ENCODE peak calls at places on chromosomes 6 and 20, in four cellular contexts. K is hippocampal formation; N is CD8-positive, alpha-beta T cell; O is stimulated activated CD8-positive, alpha-beta memory T cell treated with anti-CD3 and anti-CD28 coated beads, Interleukin-7, amount 100 ng/mL, for 48 hours. T is an unnamed sample.

GRCh38 chr6:134636221-134636830 is 313.6 kb downstream of the ALDH8A1 start:
- DNase-seq in N (no peak), K (no peak), O (no peak), T (no peak)

GRCh38 chr6:33578164-33578563 is 1.9 kb downstream of the BAK1 start:
- DNase-seq in O (no peak), N (no peak), K (no peak), T (no peak)

GRCh38 chr20:63163596-63164560 is 52.1 kb downstream of the YTHDF1 start:
- DNase-seq in K (peak), N (no peak), O (no peak), T (no peak)

GRCh38 chr20:24981750-24982149 is 10.8 kb downstream of the APMAP start:
- DNase-seq in K (no peak), O (no peak), N (no peak), T (no peak)

GRCh38 chr6:143579703-143580102 is 68.2 kb upstream of the FUCA2 start:
- DNase-seq in N (no peak), O (no peak), K (no peak), T (no peak)

GRCh38 chr20:20334489-20334888 is 33.4 kb upstream of the INSM1 start:
- DNase-seq in N (no peak), O (no peak), K (no peak), T (no peak)

GRCh38 chr6:45763281-45763680 is 252.4 kb downstream of the CLIC5 start:
- DNase-seq in K (no peak), N (no peak), O (no peak), T (no peak)

GRCh38 chr20:25525857-25526256 is 59.5 kb downstream of the NINL start:
- DNase-seq in K (no peak), O (no peak), N (no peak), T (no peak)

GRCh38 chr6:32826996-32827395 is 10.2 kb upstream of the HLA-DOB start:
- DNase-seq in N (no peak), O (no peak), K (no peak), T (no peak)

GRCh38 chr6:35181313-35181932 is 32.3 kb upstream of the SCUBE3 start:
- DNase-seq in O (no peak), K (no peak), N (no peak), T (no peak)

GRCh38 chr6:16651871-16652270 is 109.4 kb downstream of the ATXN1 start:
- DNase-seq in K (no peak), N (no peak), O (no peak), T (peak)

GRCh38 chr20:21323640-21324039 is 20.5 kb downstream of the XRN2 start:
- DNase-seq in N (no peak), O (no peak), K (no peak), T (no peak)

GRCh38 chr20:10322073-10323012 is 103.7 kb downstream of the SNAP25 start:
- DNase-seq in K (peak), O (no peak), N (no peak), T (no peak)

GRCh38 chr6:65112435-65112834 is 594.6 kb downstream of the EYS start:
- DNase-seq in O (no peak), N (no peak), K (no peak), T (no peak)

GRCh38 chr6:7137335-7138106 is 29.8 kb downstream of the RREB1 start:
- DNase-seq in K (no peak), N (peak), O (peak), T (peak)

GRCh38 chr6:166958926-166959861 is 2.8 kb upstream of the RNASET2 start:
- DNase-seq in O (no peak), N (peak), K (no peak), T (peak)

GRCh38 chr6:36999467-37000125 is 5.9 kb upstream of the FGD2 start:
- DNase-seq in O (no peak), N (no peak), K (no peak), T (no peak)

GRCh38 chr6:43942011-43942442 is 172.0 kb downstream of the VEGFA start:
- DNase-seq in O (no peak), K (no peak), N (no peak), T (no peak)

GRCh38 chr20:58130574-58130973 is 97.9 kb downstream of the ANKRD60 start:
- DNase-seq in O (no peak), K (no peak), N (no peak), T (no peak)

GRCh38 chr6:90390379-90390778 is 93.7 kb upstream of the BACH2 start:
- DNase-seq in O (no peak), N (no peak), K (no peak), T (no peak)

GRCh38 chr6:155177369-155177961 is 86.3 kb upstream of the CLDN20 start:
- DNase-seq in K (peak), N (no peak), O (no peak), T (no peak)

GRCh38 chr20:57260065-57260958 is 6.1 kb downstream of the BMP7 start:
- DNase-seq in O (no peak), N (no peak), K (no peak), T (no peak)

GRCh38 chr20:22696759-22697158 is 112.4 kb upstream of the FOXA2 start:
- DNase-seq in N (no peak), O (no peak), K (no peak), T (no peak)

GRCh38 chr6:20205722-20206154 is 6.5 kb downstream of the MBOAT1 start:
- DNase-seq in K (no peak), O (no peak), N (no peak), T (no peak)

GRCh38 chr6:138028893-138029292 is 78.3 kb downstream of the PERP start:
- DNase-seq in O (no peak), K (no peak), N (no peak), T (no peak)

GRCh38 chr6:19892250-19892649 is 55.1 kb downstream of the ID4 start:
- DNase-seq in K (no peak), N (no peak), O (no peak), T (no peak)

GRCh38 chr6:114432380-114432779 is 89.6 kb upstream of the HS3ST5 start:
- DNase-seq in O (no peak), K (no peak), N (no peak), T (no peak)

GRCh38 chr20:32141465-32141980 is 32.0 kb downstream of the TM9SF4 start:
- DNase-seq in K (no peak), N (no peak), O (no peak), T (no peak)

GRCh38 chr6:34200340-34200971 is 36.2 kb upstream of the HMGA1 start:
- DNase-seq in O (no peak), N (no peak), K (no peak), T (no peak)

GRCh38 chr6:119326291-119327005 is 23.1 kb downstream of the MAN1A1 start:
- DNase-seq in N (no peak), K (no peak), O (no peak), T (no peak)

GRCh38 chr6:138257638-138258040 is 39.3 kb upstream of the PBOV1 start:
- DNase-seq in K (no peak), O (no peak), N (no peak), T (no peak)

GRCh38 chr6:134323698-134324097 is 5.8 kb upstream of the SGK1 start:
- DNase-seq in O (no peak), K (no peak), N (no peak), T (no peak)

GRCh38 chr20:61980647-61981583 is 84.8 kb downstream of the TAF4 start:
- DNase-seq in N (no peak), K (no peak), O (no peak), T (no peak)

GRCh38 chr20:56202493-56203077 is 45.9 kb upstream of the MC3R start:
- DNase-seq in O (no peak), K (peak), N (no peak), T (no peak)

GRCh38 chr6:2971420-2972218 is at the start of gene SERPINB6:
- DNase-seq in N (peak), O (no peak), K (peak), T (peak)

GRCh38 chr6:98946877-98947410 is 802 bp downstream of the FBXL4 start:
- DNase-seq in K (no peak), N (peak), O (peak), T (peak)

GRCh38 chr20:53434662-53435061 is 159.0 kb downstream of the ZNF217 start:
- DNase-seq in K (no peak), N (no peak), O (no peak), T (no peak)

GRCh38 chr20:41232971-41233926 is 84.3 kb downstream of the ZHX3 start:
- DNase-seq in K (no peak), N (no peak), O (no peak), T (no peak)

GRCh38 chr6:16236648-16237199 is 1.7 kb upstream of the GMPR start:
- DNase-seq in N (no peak), O (no peak), K (no peak), T (no peak)

GRCh38 chr20:44738779-44739477 is 6.7 kb upstream of the KCNK15 start:
- DNase-seq in K (peak), O (peak), N (peak), T (peak)